ENCODE peak calls at places on chromosomes 13 and 19, in five cellular contexts. One of them, this sample, is unnamed.

GRCh38 chr19:32570081-32570785 is 10.8 kb upstream of the PDCD5 start:
- DNase-seq in GM12878: no peak
- DNase-seq in K562: peak
- DNase-seq in HL-60: peak
- DNase-seq in HCT116: peak
- DNase-seq in this sample: no peak

GRCh38 chr19:29622191-29623070 is 16.3 kb downstream of the POP4 start:
- DNase-seq in GM12878: no peak
- DNase-seq in K562: no peak
- DNase-seq in HL-60: no peak
- DNase-seq in HCT116: no peak
- DNase-seq in this sample: no peak

GRCh38 chr13:59745395-59745788 is 418.3 kb downstream of the DIAPH3 start:
- DNase-seq in GM12878: no peak
- DNase-seq in K562: no peak
- DNase-seq in HL-60: no peak
- DNase-seq in HCT116: no peak
- DNase-seq in this sample: no peak

GRCh38 chr19:50500060-50500752 is 10.8 kb downstream of the JOSD2 start:
- DNase-seq in GM12878: no peak
- DNase-seq in K562: peak
- DNase-seq in HL-60: no peak
- DNase-seq in HCT116: no peak
- DNase-seq in this sample: no peak

GRCh38 chr19:33496496-33496895 is 25.1 kb downstream of the PEPD start:
- DNase-seq in GM12878: no peak
- DNase-seq in K562: no peak
- DNase-seq in HL-60: no peak
- DNase-seq in HCT116: no peak
- DNase-seq in this sample: no peak

GRCh38 chr13:46341112-46341711 is 45.8 kb downstream of the RUBCNL start:
- DNase-seq in GM12878: peak
- DNase-seq in K562: no peak
- DNase-seq in HL-60: peak
- DNase-seq in HCT116: no peak
- DNase-seq in this sample: no peak

GRCh38 chr13:109088101-109088500 is 458.7 kb downstream of the MYO16 start:
- DNase-seq in GM12878: no peak
- DNase-seq in K562: no peak
- DNase-seq in HL-60: no peak
- DNase-seq in HCT116: no peak
- DNase-seq in this sample: no peak

GRCh38 chr19:4369888-4370260 is 26.5 kb downstream of the MPND start:
- DNase-seq in GM12878: no peak
- DNase-seq in K562: no peak
- DNase-seq in HL-60: peak
- DNase-seq in HCT116: no peak
- DNase-seq in this sample: no peak

GRCh38 chr19:52206481-52206880 is 16.6 kb downstream of the PPP2R1A start:
- DNase-seq in GM12878: no peak
- DNase-seq in K562: no peak
- DNase-seq in HL-60: no peak
- DNase-seq in HCT116: no peak
- DNase-seq in this sample: no peak

GRCh38 chr13:36680918-36681317 is 7.1 kb downstream of the SERTM1 start:
- DNase-seq in GM12878: no peak
- DNase-seq in K562: no peak
- DNase-seq in HL-60: no peak
- DNase-seq in HCT116: no peak
- DNase-seq in this sample: no peak

GRCh38 chr19:17192751-17193150 is 22.4 kb upstream of the USE1 start:
- DNase-seq in GM12878: no peak
- DNase-seq in K562: no peak
- DNase-seq in HL-60: no peak
- DNase-seq in HCT116: no peak
- DNase-seq in this sample: no peak

GRCh38 chr19:29620931-29621351 is 14.9 kb downstream of the POP4 start:
- DNase-seq in GM12878: no peak
- DNase-seq in K562: no peak
- DNase-seq in HL-60: no peak
- DNase-seq in HCT116: no peak
- DNase-seq in this sample: no peak

GRCh38 chr13:83312194-83312593 is 570.1 kb downstream of the SLITRK1 start:
- DNase-seq in GM12878: no peak
- DNase-seq in K562: no peak
- DNase-seq in HL-60: no peak
- DNase-seq in HCT116: no peak
- DNase-seq in this sample: no peak

GRCh38 chr19:11137542-11138384 is 17.8 kb downstream of the SPC24 start:
- DNase-seq in GM12878: no peak
- DNase-seq in K562: peak
- DNase-seq in HL-60: peak
- DNase-seq in HCT116: no peak
- DNase-seq in this sample: no peak

GRCh38 chr19:3398114-3398899 is 31.9 kb downstream of the NFIC start:
- DNase-seq in GM12878: no peak
- DNase-seq in K562: no peak
- DNase-seq in HL-60: no peak
- DNase-seq in HCT116: no peak
- DNase-seq in this sample: no peak

GRCh38 chr19:984165-984967 is at the start of gene WDR18:
- DNase-seq in GM12878: peak
- DNase-seq in K562: peak
- DNase-seq in HL-60: peak
- DNase-seq in HCT116: peak
- DNase-seq in this sample: no peak

GRCh38 chr19:54190942-54191670 is at the start of gene TSEN34:
- DNase-seq in GM12878: no peak
- DNase-seq in K562: peak
- DNase-seq in HL-60: no peak
- DNase-seq in HCT116: peak
- DNase-seq in this sample: no peak

GRCh38 chr19:35236638-35237400 is 8.3 kb upstream of the FAM187B start:
- DNase-seq in GM12878: no peak
- DNase-seq in K562: no peak
- DNase-seq in HL-60: peak
- DNase-seq in HCT116: no peak
- DNase-seq in this sample: peak

GRCh38 chr13:29480893-29481525 is 114.5 kb downstream of the SLC7A1 start:
- DNase-seq in GM12878: no peak
- DNase-seq in K562: no peak
- DNase-seq in HL-60: no peak
- DNase-seq in HCT116: no peak
- DNase-seq in this sample: no peak

GRCh38 chr13:109858319-109858718 is 71.9 kb upstream of the IRS2 start:
- DNase-seq in GM12878: no peak
- DNase-seq in K562: no peak
- DNase-seq in HL-60: no peak
- DNase-seq in HCT116: peak
- DNase-seq in this sample: no peak

GRCh38 chr19:50059045-50059444 is 33.2 kb downstream of the ZNF473 start:
- DNase-seq in GM12878: no peak
- DNase-seq in K562: no peak
- DNase-seq in HL-60: no peak
- DNase-seq in HCT116: no peak
- DNase-seq in this sample: no peak

GRCh38 chr13:44197791-44198770 is 175.5 kb upstream of the SERP2 start:
- DNase-seq in GM12878: peak
- DNase-seq in K562: no peak
- DNase-seq in HL-60: no peak
- DNase-seq in HCT116: no peak
- DNase-seq in this sample: no peak

GRCh38 chr19:30029721-30030510 is 87.9 kb downstream of the URI1 start:
- DNase-seq in GM12878: peak
- DNase-seq in K562: no peak
- DNase-seq in HL-60: no peak
- DNase-seq in HCT116: peak
- DNase-seq in this sample: no peak

GRCh38 chr19:7242601-7243258 is 51.5 kb downstream of the INSR start:
- DNase-seq in GM12878: peak
- DNase-seq in K562: no peak
- DNase-seq in HL-60: peak
- DNase-seq in HCT116: no peak
- DNase-seq in this sample: no peak

GRCh38 chr19:52336976-52337375 is 933 bp downstream of the ZNF610 start:
- DNase-seq in GM12878: no peak
- DNase-seq in K562: no peak
- DNase-seq in HL-60: peak
- DNase-seq in HCT116: no peak
- DNase-seq in this sample: no peak

GRCh38 chr19:33373701-33374405 is at the start of gene CEBPG:
- DNase-seq in GM12878: no peak
- DNase-seq in K562: peak
- DNase-seq in HL-60: peak
- DNase-seq in HCT116: no peak
- DNase-seq in this sample: no peak

GRCh38 chr19:58400638-58400915 is 5.1 kb downstream of the RNF225 start:
- DNase-seq in GM12878: no peak
- DNase-seq in K562: no peak
- DNase-seq in HL-60: no peak
- DNase-seq in HCT116: no peak
- DNase-seq in this sample: no peak
- H3K27ac ChIP-seq in GM12878: no peak
- H3K27ac ChIP-seq in K562: peak
- H3K27ac ChIP-seq in HL-60: no peak
- H3K27ac ChIP-seq in HCT116: peak
- H3K27ac ChIP-seq in this sample: no peak

GRCh38 chr19:19530423-19530804 is 1.7 kb downstream of the YJEFN3 start:
- DNase-seq in GM12878: no peak
- DNase-seq in K562: no peak
- DNase-seq in HL-60: no peak
- DNase-seq in HCT116: no peak
- DNase-seq in this sample: no peak

GRCh38 chr19:19529783-19530422 is 1.2 kb downstream of the YJEFN3 start:
- DNase-seq in GM12878: no peak
- DNase-seq in K562: no peak
- DNase-seq in HL-60: no peak
- DNase-seq in HCT116: no peak
- DNase-seq in this sample: no peak

GRCh38 chr19:19527371-19527656 is 1.4 kb upstream of the YJEFN3 start:
- DNase-seq in GM12878: no peak
- DNase-seq in K562: no peak
- DNase-seq in HL-60: no peak
- DNase-seq in HCT116: no peak
- DNase-seq in this sample: no peak

GRCh38 chr19:19527674-19528625 is 761 bp upstream of the YJEFN3 start:
- DNase-seq in GM12878: no peak
- DNase-seq in K562: no peak
- DNase-seq in HL-60: no peak
- DNase-seq in HCT116: no peak
- DNase-seq in this sample: no peak

GRCh38 chr19:19528721-19529490 is at the start of gene YJEFN3:
- DNase-seq in GM12878: no peak
- DNase-seq in K562: no peak
- DNase-seq in HL-60: no peak
- DNase-seq in HCT116: no peak
- DNase-seq in this sample: no peak
- TF ChIP-seq POLR2AphosphoS5 in GM12878: no peak
- TF ChIP-seq POLR2AphosphoS5 in K562: no peak
- TF ChIP-seq POLR2AphosphoS5 in HL-60: no peak
- TF ChIP-seq POLR2AphosphoS5 in HCT116: peak
- TF ChIP-seq POLR2AphosphoS5 in this sample: no peak

DNA sequence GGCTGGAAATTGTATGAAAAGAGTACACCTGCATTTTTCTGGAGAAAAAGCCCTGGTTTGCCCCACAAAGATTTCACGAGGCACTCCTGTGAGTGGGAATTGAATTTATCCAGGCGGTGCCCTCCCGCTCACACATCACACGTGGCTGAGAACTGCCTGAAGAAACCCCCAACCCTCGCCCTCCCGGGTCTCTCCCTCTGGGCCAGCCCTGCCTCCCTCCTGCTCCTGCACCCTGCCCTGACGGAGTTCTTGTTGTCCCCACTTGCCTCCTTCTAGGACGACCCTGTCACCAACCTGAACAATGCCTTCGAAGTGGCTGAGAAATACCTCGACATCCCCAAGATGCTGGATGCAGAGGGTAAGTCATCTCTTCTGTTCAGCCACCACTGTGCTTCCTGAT is 35.2 kb downstream of the CAPN12 start:
- DNase-seq in GM12878: no peak
- DNase-seq in K562: no peak
- DNase-seq in HL-60: no peak
- DNase-seq in HCT116: no peak
- DNase-seq in this sample: no peak
- H3K27ac ChIP-seq in GM12878: no peak
- H3K27ac ChIP-seq in K562: no peak
- H3K27ac ChIP-seq in HL-60: no peak
- H3K27ac ChIP-seq in HCT116: no peak
- H3K27ac ChIP-seq in this sample: peak

DNA sequence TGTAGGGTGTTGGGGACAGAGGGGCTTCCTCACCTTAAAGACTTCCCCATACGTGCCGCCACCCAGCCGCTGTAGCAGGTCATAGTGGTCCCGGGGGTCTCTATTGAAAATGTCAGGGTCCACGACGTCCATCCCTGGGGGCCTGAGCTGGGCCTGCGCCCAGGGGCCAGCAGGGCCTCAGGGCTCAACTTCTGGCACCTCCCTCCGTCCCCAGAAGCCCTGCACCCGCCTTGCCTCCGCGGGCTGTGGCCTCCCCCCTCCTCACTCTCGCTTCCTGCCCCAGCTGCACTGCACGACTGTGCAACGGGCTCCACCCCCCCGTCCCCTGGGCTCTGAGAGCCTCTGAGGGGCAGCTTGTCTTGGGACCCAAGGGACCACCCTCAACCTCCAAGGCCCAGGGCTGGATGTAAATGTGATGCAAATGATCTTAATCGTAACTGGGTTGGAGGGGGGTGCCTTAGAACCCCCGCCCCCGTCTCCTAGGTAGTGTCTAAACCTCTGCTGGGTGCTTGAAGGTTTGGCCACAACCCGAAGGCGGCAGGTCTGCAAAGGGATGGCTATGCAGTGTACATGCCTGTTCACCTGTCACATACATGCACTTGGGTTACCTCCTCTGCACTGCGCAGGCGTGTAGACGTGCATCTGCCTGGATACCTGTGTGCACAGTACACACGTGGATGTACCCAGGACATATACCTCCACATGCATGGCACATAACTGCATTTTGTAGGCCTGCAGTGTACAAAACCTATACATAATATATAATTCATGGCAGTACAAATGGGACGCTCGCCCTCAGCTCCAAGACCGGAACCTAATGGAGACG is at the start of gene MAP4K1:
- DNase-seq in GM12878: peak
- DNase-seq in K562: no peak
- DNase-seq in HL-60: peak
- DNase-seq in HCT116: no peak
- DNase-seq in this sample: no peak
- TF ChIP-seq POLR2AphosphoS5 in GM12878: peak
- TF ChIP-seq POLR2AphosphoS5 in K562: no peak
- TF ChIP-seq POLR2AphosphoS5 in HL-60: no peak
- TF ChIP-seq POLR2AphosphoS5 in HCT116: no peak
- TF ChIP-seq POLR2AphosphoS5 in this sample: no peak